ENCODE peak calls at places on chromosomes 13 and 19, in nine cellular contexts. V is left lung; P is upper lobe of right lung; Y is CD8-positive, alpha-beta T cell; I is aorta; W is heart left ventricle; N is body of pancreas; S is gastrocnemius medialis; J is CD4-positive, CD25-positive, alpha-beta regulatory T cell. A is an unnamed sample.

GRCh38 chr19:10152100-10152499 is 32.4 kb upstream of the EIF3G start:
- ATAC-seq in V (no peak), P (no peak), Y (no peak), I (no peak), W (no peak), N (no peak), S (no peak), J (no peak), A (no peak)

GRCh38 chr13:19058566-19058965 is 123.1 kb downstream of the TUBA3C start:
- ATAC-seq in V (no peak), P (no peak), Y (no peak), I (no peak), W (no peak), N (no peak), S (no peak), J (no peak), A (no peak)

GRCh38 chr13:35475960-35476943 is at the start of gene MAB21L1:
- ATAC-seq in V (peak; percentile 19), P (no peak), Y (no peak), I (no peak), W (peak; percentile 62), N (no peak), S (peak; percentile 57), J (no peak), A (no peak)

GRCh38 chr13:48158915-48159314 is 64.0 kb upstream of the MED4 start:
- ATAC-seq in V (no peak), P (peak; percentile 35), Y (no peak), I (no peak), W (no peak), N (peak; percentile 43), S (no peak), J (no peak), A (no peak)

GRCh38 chr13:29722415-29722814 is 126.9 kb upstream of the SLC7A1 start:
- ATAC-seq in V (no peak), P (no peak), Y (no peak), I (no peak), W (no peak), N (no peak), S (no peak), J (no peak), A (no peak)

GRCh38 chr13:80276371-80277289 is 64.3 kb downstream of the SPRY2 start:
- ATAC-seq in V (peak; percentile 55), P (peak; percentile 68), Y (no peak), I (peak; percentile 33), W (peak; percentile 84), N (no peak), S (peak; percentile 44), J (no peak), A (peak; percentile 13)

GRCh38 chr19:33879818-33880575 is 83.3 kb downstream of the KCTD15 start:
- ATAC-seq in V (no peak), P (no peak), Y (no peak), I (no peak), W (peak; percentile 70), N (peak; percentile 39), S (no peak), J (no peak), A (no peak)

GRCh38 chr13:21849323-21849722 is 178.4 kb downstream of the FGF9 start:
- ATAC-seq in V (peak; percentile 90), P (peak; percentile 86), Y (peak; percentile 67), I (peak; percentile 85), W (peak; percentile 78), N (peak; percentile 80), S (no peak), J (peak; percentile 57), A (no peak)

GRCh38 chr19:7373862-7374261 is 25.1 kb downstream of the ARHGEF18 start:
- ATAC-seq in V (no peak), P (no peak), Y (no peak), I (no peak), W (no peak), N (no peak), S (no peak), J (no peak), A (no peak)

GRCh38 chr13:104898484-104898883 is 1637.0 kb downstream of the EFNB2 start:
- ATAC-seq in V (no peak), P (no peak), Y (no peak), I (no peak), W (no peak), N (no peak), S (no peak), J (no peak), A (no peak)
- H3K4me3 ChIP-seq in V (no peak overlapping the region), P (no peak overlapping the region), Y (no peak overlapping the region), I (no peak overlapping the region), W (no peak overlapping the region), N (no peak overlapping the region), S (no peak overlapping the region), J (no peak overlapping the region), A (no peak overlapping the region)

GRCh38 chr19:4326837-4327251 is 11.8 kb downstream of the STAP2 start:
- ATAC-seq in V (no peak), P (no peak), Y (no peak), I (no peak), W (no peak), N (no peak), S (no peak), J (no peak), A (no peak)

GRCh38 chr19:4327252-4327876 is 11.3 kb downstream of the STAP2 start:
- ATAC-seq in V (peak; percentile 58), P (peak; percentile 55), Y (peak; percentile 7), I (peak; percentile 53), W (peak; percentile 60), N (peak; percentile 30), S (peak; percentile 9), J (no peak), A (peak; percentile 60)

GRCh38 chr19:4327877-4328242 is 10.8 kb downstream of the STAP2 start:
- ATAC-seq in V (peak; percentile 33), P (peak; percentile 6), Y (no peak), I (no peak), W (no peak), N (peak; percentile 34), S (no peak), J (no peak), A (peak; percentile 9)

GRCh38 chr19:4329858-4330257 is 8.8 kb downstream of the STAP2 start:
- ATAC-seq in V (no peak), P (no peak), Y (no peak), I (no peak), W (no peak), N (no peak), S (no peak), J (no peak), A (no peak)

DNA sequence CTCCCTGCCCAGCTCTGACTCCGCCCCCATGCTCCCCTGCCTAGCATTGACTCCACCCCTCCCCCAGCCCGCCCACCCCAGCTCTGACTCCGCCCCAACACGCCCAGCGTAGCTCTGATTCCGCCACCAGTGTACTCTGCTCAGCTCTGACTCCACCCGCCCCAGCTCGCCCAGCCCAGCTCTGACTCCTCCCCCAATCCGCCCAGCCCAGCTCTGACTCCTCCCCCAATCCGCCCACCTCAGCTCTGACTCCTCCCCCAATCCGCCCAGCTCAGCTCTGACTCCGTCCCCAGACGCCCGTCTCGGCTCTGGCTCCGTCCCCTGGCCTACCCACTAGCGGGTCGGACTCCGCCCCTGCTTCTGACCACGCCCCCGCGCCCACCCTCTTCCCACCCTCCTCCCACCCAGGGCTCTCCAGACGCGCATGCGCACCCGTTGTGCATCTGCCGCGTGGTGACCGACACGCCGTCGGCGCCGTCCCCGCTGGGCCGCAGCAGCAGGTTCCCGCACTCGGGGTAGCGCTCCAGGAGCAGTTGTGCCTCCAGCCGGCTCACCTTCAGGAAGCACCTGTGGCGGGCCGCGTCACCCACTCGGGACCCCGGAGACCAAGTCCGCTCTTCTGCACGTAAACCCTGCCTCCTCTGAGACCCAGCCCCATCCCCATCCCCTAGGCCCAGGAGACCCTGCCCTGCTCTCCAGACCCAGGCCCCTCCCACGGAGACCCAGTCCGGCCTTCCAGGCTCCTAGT is 10.2 kb downstream of the STAP2 start:
- ATAC-seq in V (peak; percentile 91), P (peak; percentile 93), Y (peak; percentile 95), I (peak; percentile 97), W (peak; percentile 94), N (peak; percentile 90), S (peak; percentile 87), J (peak; percentile 90), A (peak; percentile 92)
- H3K4me3 ChIP-seq in V (peak overlapping the region; percentile 33), P (peak overlapping the region; percentile 45), Y (peak overlapping the region; percentile 81), I (no peak overlapping the region), W (peak overlapping the region; percentile 53), N (no peak overlapping the region), S (peak overlapping the region; percentile 28), J (peak overlapping the region; percentile 37), A (peak overlapping the region; percentile 26)

GRCh38 chr19:9144920-9145319 is 4.7 kb downstream of the ZNF317 start:
- ATAC-seq in V (no peak), P (no peak), Y (no peak), I (no peak), W (no peak), N (no peak), S (no peak), J (no peak), A (no peak)
- H3K4me3 ChIP-seq in V (no peak overlapping the region), P (no peak overlapping the region), Y (no peak overlapping the region), I (no peak overlapping the region), W (no peak overlapping the region), N (no peak overlapping the region), S (no peak overlapping the region), J (no peak overlapping the region), A (no peak overlapping the region)

GRCh38 chr19:58396691-58397532 is 1.5 kb downstream of the RNF225 start:
- ATAC-seq in V (no peak), P (no peak), Y (no peak), I (no peak), W (no peak), N (no peak), S (no peak), J (no peak), A (no peak)

GRCh38 chr19:58395220-58395978 is at the start of gene RNF225:
- ATAC-seq in V (peak; percentile 81), P (peak; percentile 53), Y (no peak), I (no peak), W (peak; percentile 6), N (peak; percentile 63), S (no peak), J (no peak), A (no peak)

GRCh38 chr19:58394821-58395219 is 636 bp upstream of the RNF225 start:
- ATAC-seq in V (peak; percentile 57), P (peak; percentile 12), Y (no peak), I (no peak), W (peak; percentile 8), N (no peak), S (no peak), J (no peak), A (no peak)

GRCh38 chr19:58397533-58398037 is 2.1 kb downstream of the RNF225 start:
- ATAC-seq in V (no peak), P (no peak), Y (no peak), I (no peak), W (no peak), N (no peak), S (no peak), J (no peak), A (no peak)

DNA sequence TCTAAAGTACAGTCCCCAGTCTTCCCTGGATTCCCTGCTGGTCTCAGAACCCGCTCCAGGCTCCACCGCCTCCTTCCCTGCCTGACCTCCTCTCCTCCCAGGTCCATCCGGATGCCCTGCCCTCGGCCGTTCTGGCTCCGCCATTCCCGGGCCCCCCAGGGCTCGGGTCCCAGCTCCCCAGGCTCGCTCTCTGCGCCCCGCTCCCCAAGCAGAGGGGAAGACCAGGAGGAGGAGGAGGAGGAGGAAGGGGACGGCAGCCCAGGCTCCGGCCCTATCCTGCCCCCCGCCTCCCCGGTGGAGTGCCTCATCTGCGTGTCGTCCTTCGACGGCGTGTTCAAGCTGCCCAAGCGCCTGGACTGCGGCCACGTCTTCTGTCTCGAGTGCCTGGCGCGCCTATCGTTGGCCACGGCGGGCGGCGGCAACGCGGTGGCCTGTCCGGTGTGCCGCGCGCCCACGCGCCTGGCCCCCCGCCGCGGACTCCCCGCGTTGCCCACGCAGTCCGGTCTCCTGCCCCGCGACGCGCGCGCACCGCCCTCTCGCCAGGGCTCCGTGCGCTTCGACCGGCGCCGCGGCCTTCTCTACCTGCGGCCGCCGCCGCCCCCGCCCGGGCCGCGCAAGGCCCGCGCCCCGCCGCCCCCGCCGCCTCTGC is 647 bp downstream of the RNF225 start:
- ATAC-seq in V (peak; percentile 3), P (peak; percentile 2), Y (no peak), I (no peak), W (no peak), N (no peak), S (no peak), J (no peak), A (no peak)
- H3K4me3 ChIP-seq in V (no peak overlapping the region), P (no peak overlapping the region), Y (no peak overlapping the region), I (no peak overlapping the region), W (peak overlapping the region; percentile 40), N (no peak overlapping the region), S (peak overlapping the region; percentile 3), J (no peak overlapping the region), A (no peak overlapping the region)

A was measured in gastroesophageal sphincter.